ENCODE peak calls at places on chromosomes 5 and 9, in five cellular contexts. L is heart right ventricle, B is sigmoid colon, O is body of pancreas, W is lower lobe of right lung. D is an unnamed sample. For H3K4me1, the result is how much of the 10 kb centered on the place peaks cover.

GRCh38 chr5:13408616-13409015 is 535.9 kb downstream of the DNAH5 start:
- DNase-seq in W (no peak), L (no peak), B (no peak), O (no peak), D (no peak)

GRCh38 chr5:393846-394275 is 49.1 kb upstream of the EXOC3 start:
- DNase-seq in W (no peak), B (no peak), O (no peak), L (no peak), D (no peak)

GRCh38 chr5:83957188-83957587 is 236.5 kb upstream of the HAPLN1 start:
- DNase-seq in L (no peak), W (no peak), B (no peak), O (no peak), D (no peak)

GRCh38 chr5:135208555-135209494 is 174.8 kb upstream of the PITX1 start:
- DNase-seq in B (peak), O (no peak), L (no peak), W (no peak), D (peak)

GRCh38 chr5:123094919-123095693 is 6.1 kb downstream of the PRDM6 start:
- DNase-seq in B (peak), W (no peak), O (no peak), L (no peak), D (no peak)

GRCh38 chr5:61293051-61293450 is 39.0 kb upstream of the ZSWIM6 start:
- DNase-seq in W (no peak), O (peak), B (no peak), L (no peak), D (no peak)

GRCh38 chr5:158658439-158659230 is 441.1 kb downstream of the EBF1 start:
- DNase-seq in L (no peak), B (no peak), W (no peak), O (no peak), D (no peak)

GRCh38 chr9:72537011-72537545 is 15.7 kb downstream of the TMC1 start:
- DNase-seq in L (no peak), O (no peak), B (no peak), W (no peak), D (no peak)

GRCh38 chr5:146667633-146668032 is 151.6 kb upstream of the GPR151 start:
- DNase-seq in L (no peak), B (no peak), O (no peak), W (no peak), D (no peak)

GRCh38 chr9:2159521-2160417 is 144.6 kb downstream of the SMARCA2 start:
- DNase-seq in L (no peak), W (no peak), B (no peak), O (no peak), D (no peak)

GRCh38 chr9:20335668-20336332 is 286.5 kb downstream of the MLLT3 start:
- DNase-seq in O (no peak), W (no peak), L (no peak), B (no peak), D (no peak)

GRCh38 chr9:107118873-107119272 is 164.2 kb upstream of the RAD23B start:
- DNase-seq in W (no peak), B (no peak), L (no peak), O (no peak), D (no peak)

GRCh38 chr5:126046996-126047395 is 376.2 kb upstream of the GRAMD2B start:
- DNase-seq in W (no peak), L (no peak), B (no peak), O (no peak), D (no peak)

GRCh38 chr9:90485028-90485427 is 157.6 kb downstream of the DIRAS2 start:
- DNase-seq in O (no peak), B (no peak), L (no peak), W (no peak), D (no peak)

GRCh38 chr5:177307544-177308363 is 3.9 kb downstream of the MXD3 start:
- DNase-seq in B (no peak), W (peak), L (no peak), O (peak), D (no peak)

GRCh38 chr5:17132444-17133083 is 84.9 kb upstream of the BASP1 start:
- DNase-seq in W (no peak), L (no peak), B (no peak), O (no peak), D (no peak)

GRCh38 chr5:75381456-75381855 is 44.4 kb downstream of the HMGCR start:
- DNase-seq in O (no peak), L (no peak), W (no peak), B (no peak), D (no peak)

GRCh38 chr9:120138955-120139354 is 441.0 kb downstream of the CDK5RAP2 start:
- DNase-seq in L (no peak), B (no peak), W (no peak), O (no peak), D (no peak)

GRCh38 chr5:149550267-149550582 is 1.0 kb downstream of the CSNK1A1 start:
- DNase-seq in W (no peak), O (peak), B (no peak), L (no peak), D (no peak)

GRCh38 chr5:31972558-31972957 is 201.6 kb downstream of the GOLPH3 start:
- DNase-seq in W (no peak), B (no peak), L (no peak), O (no peak), D (no peak)

GRCh38 chr9:78035369-78035993 is 3.9 kb upstream of the GNAQ start:
- DNase-seq in O (peak), W (no peak), L (peak), B (peak), D (no peak)

GRCh38 chr5:82151622-82152021 is 126.5 kb downstream of the RPS23 start:
- DNase-seq in B (no peak), O (no peak), W (no peak), L (no peak), D (no peak)

GRCh38 chr5:112907166-112907611 is 14.8 kb downstream of the REEP5 start:
- DNase-seq in O (no peak), W (no peak), B (no peak), L (no peak), D (no peak)

GRCh38 chr5:176743828-176744583 is 66.4 kb upstream of the UNC5A start:
- DNase-seq in L (no peak), O (no peak), W (no peak), B (no peak), D (peak)

GRCh38 chr9:90423661-90424193 is 218.9 kb downstream of the DIRAS2 start:
- DNase-seq in L (no peak), W (no peak), B (no peak), O (no peak), D (no peak)

GRCh38 chr9:121463026-121463827 is 36.4 kb downstream of the GGTA1 start:
- DNase-seq in O (peak), W (peak), B (peak), L (peak), D (no peak)

GRCh38 chr5:14407051-14407450 is 174.5 kb upstream of the OTULINL start:
- DNase-seq in O (no peak), W (no peak), B (no peak), L (no peak), D (no peak)

GRCh38 chr5:133635051-133635450 is 22.7 kb upstream of the FSTL4 start:
- DNase-seq in O (no peak), B (no peak), W (no peak), L (no peak), D (no peak)

GRCh38 chr5:1524799-1525623 is 1.3 kb upstream of the LPCAT1 start:
- DNase-seq in B (peak), L (no peak), W (peak), O (peak), D (no peak)

GRCh38 chr9:76453785-76454184 is 5.2 kb upstream of the GCNT1 start:
- DNase-seq in L (no peak), B (no peak), W (no peak), O (no peak), D (no peak)

GRCh38 chr9:33229359-33230120 is 10.4 kb upstream of the SPINK4 start:
- DNase-seq in O (peak), L (no peak), B (no peak), W (peak), D (no peak)

GRCh38 chr5:34866989-34867471 is 28.1 kb downstream of the TTC23L start:
- DNase-seq in L (no peak), W (no peak), O (no peak), B (no peak), D (no peak)

GRCh38 chr5:128965638-128966302 is 482 bp downstream of the SLC27A6 start:
- DNase-seq in B (no peak), O (no peak), W (no peak), L (no peak), D (no peak)

GRCh38 chr5:59583151-59583809 is 310.2 kb downstream of the PDE4D start:
- DNase-seq in O (no peak), W (no peak), L (no peak), B (no peak), D (no peak)

DNA sequence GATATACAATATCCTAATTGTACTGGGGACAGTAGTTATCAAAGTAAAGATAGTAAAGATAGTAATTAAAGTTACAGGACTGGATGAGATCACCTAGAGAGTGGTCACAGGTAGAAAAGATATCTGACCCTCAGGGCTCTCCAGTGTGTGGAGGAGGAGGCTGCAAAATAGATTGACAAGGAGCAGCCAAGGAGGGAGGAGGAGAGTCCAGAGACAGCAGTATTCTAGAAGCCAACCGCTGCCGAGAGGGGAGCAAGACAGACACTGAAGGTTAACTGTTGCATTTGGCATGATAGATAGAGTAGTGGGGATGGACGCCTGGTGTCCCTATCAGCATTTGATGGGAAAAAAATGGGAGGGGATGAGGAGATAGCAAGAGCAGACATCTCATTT is 17.0 kb upstream of the F2RL1 start:
- DNase-seq in B (no peak), W (no peak), O (no peak), L (no peak), D (no peak)
- H3K27ac ChIP-seq in B (no peak), W (no peak), O (no peak), L (no peak), D (no peak)

DNA sequence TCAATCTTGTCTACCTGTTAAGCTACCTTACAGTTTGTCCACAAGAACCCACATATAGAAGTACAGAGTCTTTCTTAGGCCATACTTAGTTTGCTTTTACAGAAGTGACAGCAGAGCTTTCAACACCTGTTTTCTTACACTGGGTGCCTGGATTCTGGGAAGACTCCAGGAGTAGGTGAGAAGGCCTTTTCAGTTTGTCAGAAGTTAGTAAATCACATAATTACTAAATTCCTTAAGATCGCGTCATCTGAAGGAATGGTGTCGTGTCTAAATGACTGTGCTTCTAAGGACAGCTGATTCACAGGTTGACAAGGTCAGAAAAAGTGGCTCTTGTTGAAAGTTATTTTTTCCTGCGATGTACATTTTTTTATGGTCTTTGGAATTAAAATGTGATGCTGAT is 97.0 kb upstream of the FAM120A start:
- DNase-seq in L (no peak), B (no peak), O (no peak), W (no peak), D (no peak)
- H3K4me1 ChIP-seq in L (under half), B (under half), O (under half), W (under half), D (under half)

GRCh38 chr5:173420108-173420507 is 91.9 kb upstream of the STC2 start:
- DNase-seq in B (peak), W (no peak), O (no peak), L (no peak), D (no peak)
- H3K27ac ChIP-seq in B (peak), W (no peak), O (no peak), L (no peak), D (peak)

GRCh38 chr5:76457685-76458491 is 54.8 kb downstream of the IQGAP2 start:
- DNase-seq in O (no peak), B (no peak), L (no peak), W (no peak), D (no peak)
- H3K4me1 ChIP-seq in O (under half), B (under half), L (under half), W (under half), D (under half)

GRCh38 chr5:53890490-53890889 is 330.1 kb downstream of the NDUFS4 start:
- DNase-seq in L (no peak), O (no peak), W (no peak), B (no peak), D (no peak)

GRCh38 chr5:53882637-53883036 is 322.2 kb downstream of the NDUFS4 start:
- DNase-seq in W (no peak), B (no peak), O (no peak), L (no peak), D (no peak)

GRCh38 chr5:53879708-53880356 is 319.4 kb downstream of the NDUFS4 start:
- DNase-seq in L (no peak), B (no peak), O (no peak), W (no peak), D (no peak)

GRCh38 chr5:53884411-53884810 is 324.0 kb downstream of the NDUFS4 start:
- DNase-seq in O (no peak), B (no peak), W (no peak), L (no peak), D (no peak)

DNA sequence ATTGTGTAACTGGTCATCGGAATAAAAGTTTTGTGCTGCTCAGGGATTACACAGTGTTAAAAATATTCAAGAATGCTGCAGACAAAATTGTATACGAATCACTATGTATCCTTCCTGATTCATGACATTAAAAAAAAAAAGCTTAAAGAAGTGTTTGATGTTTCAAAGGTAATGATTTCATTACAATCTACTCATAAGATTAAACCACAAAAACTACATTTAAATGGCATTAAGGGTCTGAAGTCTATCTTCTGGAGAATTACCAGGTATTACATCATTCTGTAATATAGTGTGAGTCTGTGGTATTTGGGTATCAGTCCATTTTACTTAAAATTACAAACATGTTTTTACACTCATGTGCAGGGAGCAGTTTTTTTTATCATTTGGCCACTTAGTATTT is 324.4 kb downstream of the NDUFS4 start:
- DNase-seq in O (no peak), W (no peak), L (no peak), B (no peak), D (no peak)
- H3K27ac ChIP-seq in O (no peak), W (no peak), L (no peak), B (no peak), D (no peak)

DNA sequence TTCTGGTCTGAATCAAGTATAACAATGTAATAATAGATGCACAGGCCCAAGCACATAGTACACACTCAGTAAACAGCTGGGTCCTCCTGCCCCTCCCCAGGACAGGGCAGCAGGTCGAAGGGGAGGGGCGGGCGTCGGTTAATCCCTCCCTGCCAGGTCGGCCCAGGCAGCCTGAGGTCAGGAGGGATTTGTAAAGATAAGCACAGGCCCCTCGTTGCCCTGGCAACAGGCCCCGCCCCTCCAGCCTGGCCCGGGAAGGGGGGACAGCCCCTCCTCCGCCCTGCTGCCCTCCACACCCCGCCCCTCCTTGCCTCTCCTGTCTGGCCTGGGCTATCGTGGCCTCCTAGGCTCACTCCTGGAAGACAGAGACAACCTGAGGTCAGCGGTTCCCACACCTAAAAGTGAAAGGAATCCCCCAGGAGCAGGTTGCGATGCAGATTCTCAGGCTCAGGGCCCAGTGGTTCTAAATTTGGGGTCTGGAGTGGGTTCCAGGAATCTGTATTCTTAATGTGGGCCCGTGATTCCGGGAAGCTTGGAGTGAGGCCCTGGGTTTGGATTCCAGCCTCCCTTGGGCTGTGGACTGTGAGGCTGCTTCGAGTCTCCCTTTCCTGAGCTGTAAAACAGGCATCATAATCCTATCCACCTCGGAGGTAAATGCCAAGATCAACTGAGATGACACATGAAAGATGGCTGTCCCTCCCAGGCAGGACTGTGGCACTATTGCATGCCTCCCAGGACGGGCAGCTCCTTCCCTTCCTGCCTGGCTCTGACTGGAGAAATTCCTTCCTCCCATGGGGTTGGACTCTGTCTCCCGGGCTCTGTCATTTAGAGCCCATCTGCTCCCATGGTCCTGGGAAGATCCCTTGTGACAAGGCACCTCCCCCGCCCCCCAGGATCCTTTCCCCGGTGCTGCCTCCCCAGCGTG is 4.4 kb downstream of the CRB2 start:
- DNase-seq in O (peak), B (no peak), L (no peak), W (peak), D (no peak)
- H3K4me1 ChIP-seq in O (under half), B (under half), L (under half), W (under half), D (under half)

GRCh38 chr5:56824019-56824418 is 8.7 kb downstream of the MAP3K1 start:
- DNase-seq in O (no peak), W (no peak), L (no peak), B (no peak), D (no peak)
- H3K27ac ChIP-seq in O (no peak), W (no peak), L (no peak), B (no peak), D (no peak)

GRCh38 chr5:56414056-56414455 is 180.9 kb upstream of the ANKRD55 start:
- DNase-seq in L (no peak), B (no peak), W (no peak), O (no peak), D (no peak)
- H3K4me1 ChIP-seq in L (under half), B (under half), W (under half), O (under half), D (under half)